ENCODE peak calls at places on chromosomes 4 and X, in six cellular contexts. C is Panc1, R is epithelial cell of esophagus, J is mucosa of descending colon, B is choroid plexus epithelial cell, X is A549. L is an unnamed sample.

GRCh38 chrX:153744210-153745066 is 19.6 kb upstream of the PLXNB3 start:
- DNase-seq in C (no peak), R (no peak), J (peak), B (no peak), X (no peak), L (no peak)

GRCh38 chr4:74098628-74098995 is 383 bp downstream of the CXCL2 start:
- DNase-seq in C (no peak), R (no peak), J (peak), B (peak), X (no peak), L (no peak)

GRCh38 chrX:100976211-100976610 is 6.7 kb downstream of the ARL13A start:
- DNase-seq in C (no peak), R (no peak), J (no peak), B (no peak), X (no peak), L (no peak)

GRCh38 chrX:32408389-32408788 is 803.0 kb downstream of the DMD start:
- DNase-seq in C (no peak), R (peak), J (no peak), B (peak), X (no peak), L (no peak)

GRCh38 chr4:74764119-74764518 is 30.2 kb downstream of the BTC start:
- DNase-seq in C (no peak), R (peak), J (no peak), B (no peak), X (no peak), L (no peak)

GRCh38 chr4:1233641-1234277 is 15.2 kb downstream of the CTBP1 start:
- DNase-seq in C (no peak), R (no peak), J (peak), B (peak), X (no peak), L (no peak)

GRCh38 chr4:184282895-184283654 is 65.4 kb upstream of the ENPP6 start:
- DNase-seq in C (no peak), R (no peak), J (no peak), B (no peak), X (no peak), L (no peak)

GRCh38 chr4:109121561-109121960 is 180.9 kb downstream of the COL25A1 start:
- DNase-seq in C (no peak), R (no peak), J (no peak), B (no peak), X (no peak), L (no peak)

GRCh38 chr4:177239475-177239874 is 70.2 kb upstream of the NEIL3 start:
- DNase-seq in C (no peak), R (no peak), J (no peak), B (no peak), X (no peak), L (no peak)

GRCh38 chr4:11299016-11299415 is 129.7 kb downstream of the HS3ST1 start:
- DNase-seq in C (no peak), R (peak), J (no peak), B (no peak), X (no peak), L (no peak)

GRCh38 chr4:84920591-84920990 is 45.9 kb downstream of the WDFY3 start:
- DNase-seq in C (no peak), R (peak), J (no peak), B (peak), X (no peak), L (peak)

GRCh38 chr4:2462218-2462991 is 6.5 kb upstream of the RNF4 start:
- DNase-seq in C (no peak), R (peak), J (peak), B (peak), X (peak), L (peak)

GRCh38 chr4:140049024-140049923 is 104.7 kb downstream of the MAML3 start:
- DNase-seq in C (no peak), R (peak), J (peak), B (peak), X (peak), L (no peak)

GRCh38 chr4:48698029-48698901 is 81.8 kb downstream of the FRYL start:
- DNase-seq in C (peak), R (peak), J (no peak), B (peak), X (peak), L (peak)

GRCh38 chrX:29902004-29902403 is 313.4 kb upstream of the MAGEB2 start:
- DNase-seq in C (no peak), R (no peak), J (no peak), B (no peak), X (no peak), L (no peak)

GRCh38 chr4:150769235-150769634 is 187.3 kb downstream of the MAB21L2 start:
- DNase-seq in C (peak), R (peak), J (no peak), B (peak), X (peak), L (no peak)

GRCh38 chr4:168710353-168710946 is 213.6 kb downstream of the PALLD start:
- DNase-seq in C (peak), R (peak), J (no peak), B (peak), X (peak), L (peak)

GRCh38 chr4:89661490-89661889 is 175.5 kb downstream of the SNCA start:
- DNase-seq in C (no peak), R (peak), J (no peak), B (peak), X (no peak), L (peak)

GRCh38 chr4:64068096-64068495 is 341.2 kb downstream of the TECRL start:
- DNase-seq in C (no peak), R (peak), J (no peak), B (no peak), X (no peak), L (no peak)

GRCh38 chrX:40072246-40072645 is 25.5 kb downstream of the BCOR start:
- DNase-seq in C (no peak), R (no peak), J (no peak), B (no peak), X (no peak), L (no peak)

GRCh38 chrX:40065291-40066046 is 32.3 kb downstream of the BCOR start:
- DNase-seq in C (no peak), R (no peak), J (no peak), B (no peak), X (no peak), L (no peak)

GRCh38 chrX:40064055-40064597 is 33.6 kb downstream of the BCOR start:
- DNase-seq in C (no peak), R (no peak), J (no peak), B (no peak), X (no peak), L (no peak)

GRCh38 chrX:40066700-40067099 is 31.1 kb downstream of the BCOR start:
- DNase-seq in C (no peak), R (no peak), J (no peak), B (no peak), X (no peak), L (no peak)

DNA sequence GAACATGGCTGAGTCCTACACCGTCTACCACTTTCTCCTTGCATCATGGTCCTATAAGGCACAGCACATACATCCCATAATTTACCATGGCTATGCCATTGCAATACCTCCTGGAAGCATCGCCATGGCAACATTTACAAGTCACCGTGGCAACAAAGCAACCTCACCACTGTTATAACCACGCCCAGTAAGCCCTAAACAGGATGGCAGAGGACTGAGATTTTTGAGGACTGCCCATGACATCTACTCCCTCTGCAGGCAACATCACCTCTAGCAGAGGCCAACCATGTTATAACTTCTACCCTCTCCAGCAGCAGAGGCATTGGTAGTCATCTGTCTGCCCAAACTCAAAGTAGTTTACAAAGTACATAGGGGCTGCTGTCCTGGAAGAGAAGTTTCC is 29.7 kb downstream of the BCOR start:
- DNase-seq in C (no peak), R (no peak), J (no peak), B (peak), X (no peak), L (no peak)
- TF ChIP-seq CTCF in C (no peak), R (peak), J (no peak), B (peak), X (no peak), L (no peak)

DNA sequence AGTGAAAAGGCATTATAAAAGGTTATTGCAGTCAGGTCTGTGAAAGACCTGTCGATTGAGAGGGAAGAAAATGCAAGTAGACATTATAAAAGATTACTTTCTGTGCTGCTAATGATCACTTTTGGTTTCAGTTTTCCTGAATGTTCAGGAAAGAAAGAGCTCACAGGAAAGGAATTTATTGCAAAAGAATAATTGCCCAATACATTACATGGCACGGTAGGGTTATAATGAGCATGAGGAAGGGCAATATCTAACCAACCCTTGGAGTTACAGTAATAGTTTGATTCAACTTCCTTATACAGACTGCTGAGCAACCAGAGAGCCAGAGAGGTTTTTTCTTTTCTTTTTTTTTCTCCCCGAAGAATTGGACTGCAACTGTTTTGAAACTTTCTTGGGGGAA is 246.9 kb downstream of the C4orf33 start:
- DNase-seq in C (no peak), R (peak), J (no peak), B (peak), X (no peak), L (peak)
- H3K4me3 ChIP-seq in C (no peak), R (peak), J (no peak), B (no peak), X (peak), L (no peak)

DNA sequence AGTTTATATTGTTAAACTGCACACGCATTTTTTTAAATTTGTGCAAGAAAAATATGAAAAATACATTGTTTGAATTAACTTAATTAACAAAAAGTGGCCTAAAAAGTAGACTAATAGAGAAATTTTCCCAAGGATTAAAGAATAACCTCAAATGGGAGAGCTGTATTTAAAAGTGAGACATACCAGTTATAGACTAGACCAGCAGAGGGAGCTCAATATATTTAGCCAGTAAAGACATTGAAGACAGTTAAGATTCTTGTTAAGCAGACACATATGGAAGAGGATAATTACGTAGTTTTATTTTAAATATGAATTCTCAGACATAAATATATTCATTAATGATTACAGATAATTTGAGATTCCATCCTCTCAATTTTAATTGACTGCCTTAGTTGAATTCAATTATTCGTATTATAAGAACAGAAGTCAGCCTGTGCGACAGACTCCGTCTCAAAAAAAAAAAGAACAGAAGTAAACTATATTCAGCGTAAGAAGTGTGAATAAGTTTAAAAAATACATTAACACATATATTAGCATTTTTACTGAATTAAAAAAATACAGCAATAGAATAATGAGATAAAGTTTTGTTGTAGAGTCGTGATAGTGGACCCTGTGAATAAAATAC is 64.8 kb downstream of the GLRA3 start:
- DNase-seq in C (peak), R (peak), J (no peak), B (peak), X (peak), L (peak)
- TF ChIP-seq CTCF in C (peak), R (peak), J (no peak), B (peak), X (peak), L (peak)

GRCh38 chr4:72567821-72568620 is 1.0 kb downstream of the ADAMTS3 start:
- DNase-seq in C (no peak), R (peak), J (peak), B (peak), X (peak), L (peak)

GRCh38 chr4:72571337-72571736 is 2.3 kb upstream of the ADAMTS3 start:
- DNase-seq in C (no peak), R (no peak), J (no peak), B (no peak), X (no peak), L (no peak)

GRCh38 chr4:72567036-72567435 is 2.0 kb downstream of the ADAMTS3 start:
- DNase-seq in C (no peak), R (no peak), J (no peak), B (no peak), X (no peak), L (no peak)

GRCh38 chr4:72569719-72570235 is 756 bp upstream of the ADAMTS3 start:
- DNase-seq in C (no peak), R (no peak), J (no peak), B (peak), X (no peak), L (no peak)

GRCh38 chr4:72568959-72569718 is at the start of gene ADAMTS3:
- DNase-seq in C (no peak), R (peak), J (peak), B (peak), X (peak), L (no peak)
- H3K4me3 ChIP-seq in C (peak), R (peak), J (no peak), B (peak), X (peak), L (peak)

GRCh38 chr4:56132835-56133234 is 184.1 kb downstream of the CEP135 start:
- DNase-seq in C (no peak), R (no peak), J (no peak), B (peak), X (no peak), L (no peak)

GRCh38 chr4:56130609-56131150 is 181.9 kb downstream of the CEP135 start:
- DNase-seq in C (no peak), R (peak), J (no peak), B (peak), X (no peak), L (no peak)

GRCh38 chr4:56127698-56128097 is 179.0 kb downstream of the CEP135 start:
- DNase-seq in C (no peak), R (no peak), J (no peak), B (no peak), X (no peak), L (no peak)

GRCh38 chr4:56128231-56128630 is 179.5 kb downstream of the CEP135 start:
- DNase-seq in C (no peak), R (peak), J (no peak), B (peak), X (no peak), L (peak)

DNA sequence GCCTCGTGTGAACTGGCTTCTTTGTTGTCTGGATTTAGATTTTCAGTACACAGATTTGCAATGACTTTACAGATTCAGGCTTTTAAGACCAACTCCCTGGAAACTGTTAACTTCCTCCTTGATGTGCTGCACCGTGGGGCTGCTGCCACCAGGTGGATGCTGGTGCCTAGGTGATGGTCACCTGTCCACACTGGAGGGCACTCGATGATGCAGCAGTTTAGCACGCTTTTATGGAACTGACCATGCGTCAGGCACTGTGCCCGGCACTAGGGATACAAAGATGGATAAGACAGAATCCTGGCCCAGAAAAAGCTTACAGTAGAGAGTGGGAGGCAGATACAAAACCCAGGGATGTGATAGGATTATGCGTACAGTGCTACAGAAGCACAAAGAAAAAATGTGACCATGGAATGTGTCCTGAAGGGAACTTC is 180.7 kb downstream of the CEP135 start:
- DNase-seq in C (no peak), R (peak), J (peak), B (no peak), X (peak), L (no peak)
- TF ChIP-seq CTCF in C (peak), R (peak), J (peak), B (peak), X (no peak), L (peak)

DNA sequence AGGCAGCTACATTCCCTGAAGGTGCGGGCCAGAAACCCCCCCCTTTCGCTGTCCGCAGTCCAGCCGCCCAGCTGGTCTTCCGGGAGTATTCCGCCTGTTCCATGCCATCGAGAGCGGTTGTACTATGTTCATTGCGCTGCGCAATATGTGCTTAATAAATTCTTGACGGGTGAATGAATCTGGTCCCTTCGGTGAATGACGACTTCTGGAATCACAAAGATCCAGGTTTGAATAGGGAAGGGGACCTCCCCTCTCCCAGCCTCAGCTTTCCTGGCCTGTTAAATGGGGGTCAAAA is 777 bp upstream of the TFE3 start:
- DNase-seq in C (no peak), R (no peak), J (no peak), B (no peak), X (no peak), L (no peak)
- H3K4me3 ChIP-seq in C (peak), R (peak), J (no peak), B (no peak), X (peak), L (no peak)

GRCh38 chr4:7350396-7350795 is 84.3 kb downstream of the PSAPL1 start:
- DNase-seq in C (no peak), R (no peak), J (no peak), B (no peak), X (no peak), L (no peak)

GRCh38 chr4:7348946-7349900 is 85.5 kb downstream of the PSAPL1 start:
- DNase-seq in C (no peak), R (no peak), J (no peak), B (no peak), X (no peak), L (no peak)

GRCh38 chr4:7344650-7345049 is 90.1 kb downstream of the PSAPL1 start:
- DNase-seq in C (no peak), R (no peak), J (no peak), B (no peak), X (no peak), L (no peak)

GRCh38 chr4:7351014-7351413 is 83.7 kb downstream of the PSAPL1 start:
- DNase-seq in C (no peak), R (no peak), J (no peak), B (no peak), X (no peak), L (no peak)

DNA sequence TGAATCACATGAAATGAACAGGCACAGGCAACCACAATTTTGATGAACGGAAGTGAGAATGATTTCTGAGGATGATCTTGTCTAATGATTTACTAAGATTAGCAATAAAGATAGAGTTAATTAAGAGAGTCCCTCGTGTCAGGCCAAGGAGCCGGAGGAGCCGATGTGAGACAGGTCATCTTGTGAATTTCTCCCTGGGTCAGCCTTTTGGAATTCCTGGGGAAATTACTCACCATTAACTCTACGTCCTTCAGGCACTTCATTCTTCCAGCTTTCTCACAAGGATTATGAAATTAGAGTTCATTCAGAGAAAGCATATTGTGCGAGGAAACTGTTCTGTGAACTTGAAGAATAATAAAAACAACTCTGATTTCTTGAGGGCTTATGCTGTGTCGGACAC is 86.7 kb downstream of the PSAPL1 start:
- DNase-seq in C (no peak), R (no peak), J (no peak), B (peak), X (peak), L (no peak)
- TF ChIP-seq CTCF in C (no peak), R (no peak), J (no peak), B (no peak), X (no peak), L (no peak)

DNA sequence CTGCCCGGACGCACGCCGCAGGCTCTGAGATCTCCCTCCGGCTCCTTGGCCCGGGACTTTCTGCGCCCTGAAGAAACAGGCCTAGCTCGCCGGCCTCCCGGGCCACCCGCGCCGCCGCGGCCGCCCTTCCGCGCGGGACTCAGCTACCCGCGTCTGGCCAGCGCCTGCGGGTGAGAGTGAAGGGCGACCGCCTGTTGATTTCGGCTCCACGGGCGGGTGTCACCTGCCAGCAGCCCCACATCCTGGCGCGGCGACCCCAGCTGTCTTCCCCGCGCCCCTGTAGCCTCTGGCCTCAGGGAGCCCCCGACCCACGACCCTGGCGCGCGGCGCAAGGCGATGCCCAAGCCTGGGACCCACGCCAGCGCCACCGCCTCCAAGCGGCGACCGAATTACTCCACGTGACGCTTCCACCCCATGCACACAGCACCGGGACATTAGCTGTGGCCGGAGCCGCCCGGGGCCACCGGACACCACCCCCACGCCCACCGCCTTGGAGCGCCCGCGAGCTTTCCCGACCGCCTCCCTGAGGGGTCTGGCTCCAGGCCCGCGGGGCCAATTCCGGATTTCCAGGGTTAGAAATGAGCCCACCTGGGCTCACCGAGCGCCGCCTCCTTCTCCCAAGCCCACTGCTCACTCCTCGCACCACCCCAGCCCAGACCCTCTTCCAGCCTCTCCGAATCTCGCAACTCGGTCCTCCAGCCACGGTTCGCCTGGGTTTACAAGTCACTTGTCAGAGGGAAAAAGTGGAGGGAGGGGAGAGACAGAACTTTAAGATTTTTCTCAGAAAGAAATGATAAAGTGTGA is 10.2 kb downstream of the ARX start:
- DNase-seq in C (no peak), R (no peak), J (no peak), B (no peak), X (no peak), L (no peak)
- H3K4me3 ChIP-seq in C (peak), R (no peak), J (no peak), B (no peak), X (no peak), L (no peak)

L was measured in astrocyte of the cerebellum.